ENCODE peak calls at places on chromosome 19, in six cellular contexts. C is CD8-positive, alpha-beta T cell; G is A673; N is cardiac muscle cell; K is breast epithelium; U is gastrocnemius medialis. L is an unnamed sample. For H3K4me1, the result is how much of the 10 kb centered on the place peaks cover.

GRCh38 chr19:14218615-14219330 is 12.8 kb upstream of the ADGRL1 start:
- DNase-seq in C (no peak), G (peak), N (no peak), K (no peak), U (no peak), L (no peak)

GRCh38 chr19:33312065-33312464 is 9.7 kb upstream of the CEBPA start:
- DNase-seq in C (no peak), G (no peak), N (no peak), K (no peak), U (no peak), L (no peak)

GRCh38 chr19:49565261-49565660 is 15.1 kb downstream of the NOSIP start:
- DNase-seq in C (no peak), G (no peak), N (peak), K (no peak), U (peak), L (peak)

GRCh38 chr19:19053508-19054314 is 10.1 kb upstream of the SLC25A42 start:
- DNase-seq in C (peak), G (peak), N (peak), K (no peak), U (peak), L (peak)

GRCh38 chr19:38079926-38080380 is 144.1 kb downstream of the DPF1 start:
- DNase-seq in C (no peak), G (peak), N (no peak), K (no peak), U (no peak), L (no peak)

GRCh38 chr19:751501-752341 is 809 bp downstream of the MISP start:
- DNase-seq in C (no peak), G (no peak), N (no peak), K (no peak), U (no peak), L (peak)

GRCh38 chr19:5112175-5112574 is 143.3 kb downstream of the KDM4B start:
- DNase-seq in C (no peak), G (no peak), N (no peak), K (no peak), U (no peak), L (no peak)

GRCh38 chr19:34136127-34136526 is 36.2 kb upstream of the LSM14A start:
- DNase-seq in C (no peak), G (no peak), N (no peak), K (no peak), U (no peak), L (no peak)

GRCh38 chr19:10269333-10270179 is 1.4 kb upstream of the ICAM1 start:
- DNase-seq in C (peak), G (peak), N (peak), K (peak), U (peak), L (peak)

GRCh38 chr19:19464339-19465098 is 50.8 kb downstream of the TSSK6 start:
- DNase-seq in C (no peak), G (peak), N (peak), K (no peak), U (no peak), L (no peak)

GRCh38 chr19:10760268-10760944 is 42.5 kb downstream of the DNM2 start:
- DNase-seq in C (no peak), G (peak), N (peak), K (no peak), U (no peak), L (no peak)

GRCh38 chr19:32817913-32818476 is 51.6 kb downstream of the SLC7A9 start:
- DNase-seq in C (no peak), G (no peak), N (no peak), K (no peak), U (no peak), L (no peak)

GRCh38 chr19:44072543-44073401 is 813 bp downstream of the ZNF284 start:
- DNase-seq in C (no peak), G (peak), N (no peak), K (no peak), U (no peak), L (peak)

GRCh38 chr19:20612711-20613316 is 47.2 kb upstream of the ZNF737 start:
- DNase-seq in C (no peak), G (no peak), N (no peak), K (no peak), U (no peak), L (no peak)

GRCh38 chr19:48731452-48731851 is 9.0 kb downstream of the RASIP1 start:
- DNase-seq in C (no peak), G (no peak), N (no peak), K (no peak), U (no peak), L (no peak)

GRCh38 chr19:13036366-13036976 is 41.2 kb downstream of the NFIX start:
- DNase-seq in C (no peak), G (peak), N (no peak), K (peak), U (peak), L (peak)

GRCh38 chr19:336067-336614 is 8.5 kb downstream of the MIER2 start:
- DNase-seq in C (no peak), G (no peak), N (no peak), K (no peak), U (no peak), L (no peak)

GRCh38 chr19:58544591-58545285 is 874 bp downstream of the TRIM28 start:
- DNase-seq in C (peak), G (peak), N (peak), K (no peak), U (no peak), L (peak)

GRCh38 chr19:7866399-7867091 is 7.6 kb downstream of the PRR36 start:
- DNase-seq in C (no peak), G (no peak), N (no peak), K (no peak), U (no peak), L (no peak)

GRCh38 chr19:4984106-4984380 is 15.1 kb downstream of the KDM4B start:
- DNase-seq in C (no peak), G (no peak), N (no peak), K (no peak), U (no peak), L (no peak)

GRCh38 chr19:46288896-46289588 is 7.8 kb upstream of the HIF3A start:
- DNase-seq in C (no peak), G (peak), N (peak), K (no peak), U (no peak), L (no peak)

GRCh38 chr19:56671613-56671994 is at the start of gene ZNF835:
- DNase-seq in C (peak), G (peak), N (peak), K (peak), U (peak), L (peak)

GRCh38 chr19:1857648-1858326 is 5.6 kb downstream of the KLF16 start:
- DNase-seq in C (no peak), G (no peak), N (no peak), K (no peak), U (no peak), L (peak)

GRCh38 chr19:53951947-53952346 is 10.8 kb upstream of the CACNG8 start:
- DNase-seq in C (no peak), G (no peak), N (no peak), K (no peak), U (no peak), L (no peak)

GRCh38 chr19:18488838-18489626 is 32.8 kb downstream of the ELL start:
- DNase-seq in C (no peak), G (no peak), N (peak), K (no peak), U (peak), L (no peak)

GRCh38 chr19:35299523-35300339 is 7.8 kb downstream of the MAG start:
- DNase-seq in C (no peak), G (no peak), N (peak), K (no peak), U (no peak), L (no peak)

GRCh38 chr19:58229255-58229639 is 533 bp downstream of the ZNF544 start:
- DNase-seq in C (no peak), G (peak), N (peak), K (no peak), U (no peak), L (peak)

GRCh38 chr19:41940443-41941409 is 12.5 kb upstream of the ERFL start:
- DNase-seq in C (no peak), G (no peak), N (no peak), K (no peak), U (no peak), L (no peak)

GRCh38 chr19:41945135-41945766 is 13.9 kb downstream of the RABAC1 start:
- DNase-seq in C (peak), G (no peak), N (no peak), K (peak), U (peak), L (peak)

GRCh38 chr19:41941410-41942202 is 13.4 kb upstream of the ERFL start:
- DNase-seq in C (no peak), G (no peak), N (no peak), K (no peak), U (no peak), L (no peak)

GRCh38 chr19:41939861-41940442 is 11.7 kb upstream of the ERFL start:
- DNase-seq in C (no peak), G (peak), N (peak), K (no peak), U (no peak), L (peak)

GRCh38 chr19:41944336-41944735 is 14.8 kb downstream of the RABAC1 start:
- DNase-seq in C (no peak), G (no peak), N (no peak), K (no peak), U (no peak), L (no peak)
- H3K4me1 ChIP-seq in C (under half), G (under half), N (under half), K (under half), U (under half), L (under half)

GRCh38 chr19:29662604-29663404 is 2.5 kb upstream of the PLEKHF1 start:
- DNase-seq in C (no peak), G (no peak), N (peak), K (peak), U (peak), L (peak)
- TF ChIP-seq CTCF in C (no peak), G (no peak), N (no peak), K (no peak), U (no peak), L (no peak)

DNA sequence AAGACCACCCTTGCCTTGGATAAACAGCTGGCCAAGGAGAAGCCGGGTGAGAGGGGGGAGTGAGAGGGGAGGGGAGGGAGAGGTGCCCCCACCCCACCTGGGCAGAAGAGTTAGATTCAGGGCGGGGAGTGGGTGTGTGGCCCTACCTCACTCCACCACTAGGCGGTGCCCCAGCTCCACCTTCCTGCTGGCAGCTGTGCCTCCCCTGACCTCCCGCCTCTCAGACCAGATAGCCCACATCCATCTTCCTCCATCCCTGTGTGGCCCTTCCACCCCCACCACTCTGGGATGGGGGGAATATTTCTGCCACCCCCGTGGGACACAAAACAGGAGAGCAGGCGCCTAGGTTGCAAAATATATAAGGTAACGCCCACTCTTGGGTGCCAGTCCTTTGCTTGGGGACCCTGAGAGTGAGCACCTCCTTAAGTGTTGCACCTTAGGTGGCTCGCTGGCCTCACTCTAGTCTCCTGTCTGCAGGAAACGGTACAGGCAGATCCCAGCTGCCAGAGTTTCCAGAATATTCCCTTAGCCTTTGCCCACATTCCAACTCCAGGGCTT is 13.8 kb upstream of the EHD2 start:
- DNase-seq in C (peak), G (peak), N (peak), K (no peak), U (peak), L (peak)
- H3K4me1 ChIP-seq in C (under half), G (under half), N (under half), K (under half), U (under half), L (under half)

GRCh38 chr19:28980236-28980868 is 232.6 kb downstream of the UQCRFS1 start:
- DNase-seq in C (no peak), G (no peak), N (peak), K (no peak), U (no peak), L (no peak)
- TF ChIP-seq CTCF in C (no peak), G (no peak), N (peak), K (no peak), U (no peak), L (no peak)

GRCh38 chr19:16361926-16362325 is 37.3 kb downstream of the KLF2 start:
- DNase-seq in C (no peak), G (no peak), N (no peak), K (no peak), U (no peak), L (no peak)

GRCh38 chr19:16359074-16359473 is 34.4 kb downstream of the KLF2 start:
- DNase-seq in C (no peak), G (no peak), N (no peak), K (peak), U (no peak), L (peak)

GRCh38 chr19:16361254-16361653 is 36.6 kb downstream of the KLF2 start:
- DNase-seq in C (no peak), G (no peak), N (no peak), K (no peak), U (no peak), L (no peak)

GRCh38 chr19:16359964-16360363 is 35.3 kb downstream of the KLF2 start:
- DNase-seq in C (no peak), G (no peak), N (no peak), K (no peak), U (no peak), L (no peak)

DNA sequence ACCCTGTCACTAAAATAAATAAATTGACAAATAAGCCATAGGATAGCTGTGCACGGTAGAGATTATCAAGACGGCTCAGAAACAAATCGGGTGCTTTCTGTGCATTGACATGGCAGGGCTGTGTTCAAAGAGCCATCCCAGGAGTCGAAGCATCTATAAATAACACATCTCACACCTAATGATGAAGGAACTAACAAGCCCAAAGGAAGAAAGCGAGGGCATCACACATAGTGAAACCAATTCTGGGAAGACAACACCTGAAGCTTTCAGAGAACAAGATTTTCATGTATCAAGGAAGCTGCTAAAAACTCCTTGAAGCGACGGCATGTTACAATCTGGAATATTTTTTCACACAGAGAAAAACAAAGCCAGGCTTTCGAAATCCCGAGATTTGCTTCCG is 36.1 kb downstream of the KLF2 start:
- DNase-seq in C (no peak), G (no peak), N (no peak), K (no peak), U (no peak), L (no peak)
- H3K4me1 ChIP-seq in C (half or more), G (under half), N (under half), K (under half), U (under half), L (under half)

DNA sequence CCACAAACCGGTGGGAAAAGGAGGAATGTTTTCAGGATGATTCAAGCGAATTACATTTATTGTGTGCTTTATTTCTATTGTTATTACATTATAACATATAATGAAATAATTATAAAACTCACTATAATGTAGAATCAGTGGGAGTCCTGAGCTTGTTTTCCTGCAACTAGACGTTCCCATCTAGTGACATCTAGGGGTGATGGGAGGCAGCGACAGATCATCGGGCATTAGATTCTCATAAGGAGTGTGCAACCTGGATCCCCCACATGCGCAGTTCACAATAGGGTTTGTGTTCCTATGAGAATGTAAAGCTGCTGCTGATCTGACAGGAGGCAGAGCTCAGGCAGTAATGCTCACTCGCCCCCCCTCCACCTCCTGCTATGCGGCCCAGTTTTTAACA is 54.5 kb downstream of the SPTBN4 start:
- DNase-seq in C (no peak), G (peak), N (no peak), K (no peak), U (no peak), L (no peak)
- TF ChIP-seq CTCF in C (no peak), G (peak), N (peak), K (no peak), U (no peak), L (no peak)

GRCh38 chr19:3387645-3388589 is 21.5 kb downstream of the NFIC start:
- DNase-seq in C (no peak), G (peak), N (no peak), K (peak), U (peak), L (peak)
- H3K4me1 ChIP-seq in C (under half), G (under half), N (under half), K (under half), U (half or more), L (under half)

GRCh38 chr19:55385749-55386514 is at the start of gene RPL28:
- DNase-seq in C (peak), G (peak), N (peak), K (peak), U (peak), L (peak)
- TF ChIP-seq CTCF in C (no peak), G (no peak), N (no peak), K (no peak), U (no peak), L (no peak)

GRCh38 chr19:40282209-40282580 is 3.0 kb downstream of the AKT2 start:
- DNase-seq in C (no peak), G (no peak), N (no peak), K (no peak), U (no peak), L (no peak)
- H3K4me1 ChIP-seq in C (half or more), G (half or more), N (under half), K (under half), U (half or more), L (under half)

GRCh38 chr19:29591670-29592069 is 14.4 kb upstream of the POP4 start:
- DNase-seq in C (no peak), G (no peak), N (no peak), K (no peak), U (no peak), L (no peak)
- TF ChIP-seq CTCF in C (no peak), G (no peak), N (no peak), K (no peak), U (no peak), L (no peak)